ENCODE peak calls at places on chromosomes 6 and 20, in ten cellular contexts. One of them, this sample, is unnamed.

GRCh38 chr6:167424700-167425099 is 99.8 kb downstream of the TTLL2 start:
- DNase-seq in C1 segment of cervical spinal cord: no peak
- DNase-seq in iris pigment epithelial cell: no peak
- DNase-seq in Kasumi-1: no peak
- DNase-seq in endodermal cell: no peak
- DNase-seq in naive thymus-derived CD8-positive, alpha-beta T cell: no peak
- DNase-seq in stimulated activated CD8-positive, alpha-beta memory T cell treated with anti-CD3 and anti-CD28 coated beads, Interleukin-2, amount 100 ng/mL, for 48 hours: no peak
- DNase-seq in ascending aorta: no peak
- DNase-seq in DMS79: no peak
- DNase-seq in iPS-NIHi11: no peak
- DNase-seq in this sample: peak

GRCh38 chr6:26012061-26012460 is 49.5 kb downstream of the TRIM38 start:
- DNase-seq in C1 segment of cervical spinal cord: no peak
- DNase-seq in iris pigment epithelial cell: no peak
- DNase-seq in Kasumi-1: no peak
- DNase-seq in endodermal cell: no peak
- DNase-seq in naive thymus-derived CD8-positive, alpha-beta T cell: no peak
- DNase-seq in stimulated activated CD8-positive, alpha-beta memory T cell treated with anti-CD3 and anti-CD28 coated beads, Interleukin-2, amount 100 ng/mL, for 48 hours: no peak
- DNase-seq in ascending aorta: no peak
- DNase-seq in DMS79: no peak
- DNase-seq in iPS-NIHi11: no peak
- DNase-seq in this sample: no peak

GRCh38 chr6:95866732-95867131 is 149.0 kb upstream of the FUT9 start:
- DNase-seq in C1 segment of cervical spinal cord: no peak
- DNase-seq in iris pigment epithelial cell: peak
- DNase-seq in Kasumi-1: peak
- DNase-seq in endodermal cell: peak
- DNase-seq in naive thymus-derived CD8-positive, alpha-beta T cell: no peak
- DNase-seq in stimulated activated CD8-positive, alpha-beta memory T cell treated with anti-CD3 and anti-CD28 coated beads, Interleukin-2, amount 100 ng/mL, for 48 hours: no peak
- DNase-seq in ascending aorta: no peak
- DNase-seq in DMS79: no peak
- DNase-seq in iPS-NIHi11: peak
- DNase-seq in this sample: no peak

GRCh38 chr20:10312111-10312510 is 93.5 kb downstream of the SNAP25 start:
- DNase-seq in C1 segment of cervical spinal cord: no peak
- DNase-seq in iris pigment epithelial cell: no peak
- DNase-seq in Kasumi-1: no peak
- DNase-seq in endodermal cell: no peak
- DNase-seq in naive thymus-derived CD8-positive, alpha-beta T cell: no peak
- DNase-seq in stimulated activated CD8-positive, alpha-beta memory T cell treated with anti-CD3 and anti-CD28 coated beads, Interleukin-2, amount 100 ng/mL, for 48 hours: no peak
- DNase-seq in ascending aorta: no peak
- DNase-seq in DMS79: no peak
- DNase-seq in iPS-NIHi11: no peak
- DNase-seq in this sample: no peak

GRCh38 chr20:53085720-53086119 is 113.6 kb downstream of the TSHZ2 start:
- DNase-seq in C1 segment of cervical spinal cord: no peak
- DNase-seq in iris pigment epithelial cell: no peak
- DNase-seq in Kasumi-1: no peak
- DNase-seq in endodermal cell: no peak
- DNase-seq in naive thymus-derived CD8-positive, alpha-beta T cell: no peak
- DNase-seq in stimulated activated CD8-positive, alpha-beta memory T cell treated with anti-CD3 and anti-CD28 coated beads, Interleukin-2, amount 100 ng/mL, for 48 hours: no peak
- DNase-seq in ascending aorta: no peak
- DNase-seq in DMS79: no peak
- DNase-seq in iPS-NIHi11: no peak
- DNase-seq in this sample: no peak

GRCh38 chr6:98574991-98575390 is 259.4 kb upstream of the POU3F2 start:
- DNase-seq in C1 segment of cervical spinal cord: peak
- DNase-seq in iris pigment epithelial cell: no peak
- DNase-seq in Kasumi-1: no peak
- DNase-seq in endodermal cell: no peak
- DNase-seq in naive thymus-derived CD8-positive, alpha-beta T cell: no peak
- DNase-seq in stimulated activated CD8-positive, alpha-beta memory T cell treated with anti-CD3 and anti-CD28 coated beads, Interleukin-2, amount 100 ng/mL, for 48 hours: no peak
- DNase-seq in ascending aorta: no peak
- DNase-seq in DMS79: no peak
- DNase-seq in iPS-NIHi11: no peak
- DNase-seq in this sample: no peak

GRCh38 chr6:4023240-4023639 is 55.7 kb downstream of the FAM217A start:
- DNase-seq in C1 segment of cervical spinal cord: no peak
- DNase-seq in iris pigment epithelial cell: peak
- DNase-seq in Kasumi-1: no peak
- DNase-seq in endodermal cell: no peak
- DNase-seq in naive thymus-derived CD8-positive, alpha-beta T cell: no peak
- DNase-seq in stimulated activated CD8-positive, alpha-beta memory T cell treated with anti-CD3 and anti-CD28 coated beads, Interleukin-2, amount 100 ng/mL, for 48 hours: no peak
- DNase-seq in ascending aorta: no peak
- DNase-seq in DMS79: no peak
- DNase-seq in iPS-NIHi11: no peak
- DNase-seq in this sample: no peak

GRCh38 chr6:156557269-156557885 is 219.8 kb upstream of the ARID1B start:
- DNase-seq in C1 segment of cervical spinal cord: peak
- DNase-seq in iris pigment epithelial cell: peak
- DNase-seq in Kasumi-1: peak
- DNase-seq in endodermal cell: peak
- DNase-seq in naive thymus-derived CD8-positive, alpha-beta T cell: no peak
- DNase-seq in stimulated activated CD8-positive, alpha-beta memory T cell treated with anti-CD3 and anti-CD28 coated beads, Interleukin-2, amount 100 ng/mL, for 48 hours: no peak
- DNase-seq in ascending aorta: no peak
- DNase-seq in DMS79: no peak
- DNase-seq in iPS-NIHi11: peak
- DNase-seq in this sample: no peak

GRCh38 chr20:45415822-45416637 is at the start of gene PIGT:
- DNase-seq in C1 segment of cervical spinal cord: peak
- DNase-seq in iris pigment epithelial cell: peak
- DNase-seq in Kasumi-1: peak
- DNase-seq in endodermal cell: peak
- DNase-seq in naive thymus-derived CD8-positive, alpha-beta T cell: peak
- DNase-seq in stimulated activated CD8-positive, alpha-beta memory T cell treated with anti-CD3 and anti-CD28 coated beads, Interleukin-2, amount 100 ng/mL, for 48 hours: peak
- DNase-seq in ascending aorta: peak
- DNase-seq in DMS79: peak
- DNase-seq in iPS-NIHi11: peak
- DNase-seq in this sample: peak

GRCh38 chr20:52497731-52498130 is 306.2 kb upstream of the ZFP64 start:
- DNase-seq in C1 segment of cervical spinal cord: no peak
- DNase-seq in iris pigment epithelial cell: peak
- DNase-seq in Kasumi-1: no peak
- DNase-seq in endodermal cell: no peak
- DNase-seq in naive thymus-derived CD8-positive, alpha-beta T cell: no peak
- DNase-seq in stimulated activated CD8-positive, alpha-beta memory T cell treated with anti-CD3 and anti-CD28 coated beads, Interleukin-2, amount 100 ng/mL, for 48 hours: no peak
- DNase-seq in ascending aorta: no peak
- DNase-seq in DMS79: no peak
- DNase-seq in iPS-NIHi11: no peak
- DNase-seq in this sample: no peak

This sample was measured in ecto neural progenitor cell.